ENCODE peak calls at places on chromosomes 16 and 17, in six cellular contexts. R, V, T, Y, H and M are unnamed samples.

GRCh38 chr16:49085689-49086088 is 195.9 kb downstream of the CBLN1 start:
- DNase-seq in H (no peak), T (no peak), R (no peak), V (no peak), Y (peak), M (peak)

GRCh38 chr16:73616186-73616585 is 568.3 kb upstream of the ZFHX3 start:
- DNase-seq in T (no peak), H (no peak), R (no peak), Y (peak), V (no peak), M (no peak)

GRCh38 chr16:83806036-83806435 is 1.7 kb upstream of the HSBP1 start:
- DNase-seq in V (no peak), H (no peak), Y (no peak), T (no peak), R (no peak), M (no peak)

GRCh38 chr17:43020030-43020621 is 2.1 kb downstream of the VAT1 start:
- DNase-seq in H (no peak), V (no peak), T (no peak), R (no peak), Y (peak), M (no peak)

GRCh38 chr17:69594641-69595040 is 180.1 kb downstream of the MAP2K6 start:
- DNase-seq in T (no peak), Y (no peak), H (no peak), V (no peak), R (no peak), M (no peak)

GRCh38 chr17:17164676-17165075 is 41.5 kb downstream of the PLD6 start:
- DNase-seq in R (no peak), V (no peak), H (no peak), Y (no peak), T (no peak), M (no peak)

GRCh38 chr17:55830210-55830609 is 79.4 kb downstream of the PCTP start:
- DNase-seq in H (no peak), R (no peak), Y (no peak), V (no peak), T (no peak), M (no peak)

GRCh38 chr16:24013733-24014645 is 178.2 kb downstream of the PRKCB start:
- DNase-seq in T (no peak), V (no peak), Y (no peak), R (no peak), H (no peak), M (no peak)

GRCh38 chr17:2179615-2180295 is 123.8 kb downstream of the SMG6 start:
- DNase-seq in Y (peak), T (peak), R (peak), V (peak), H (no peak), M (peak)

GRCh38 chr17:42002792-42003301 is 14.4 kb downstream of the DNAJC7 start:
- DNase-seq in T (no peak), H (no peak), R (no peak), V (no peak), Y (no peak), M (no peak)

GRCh38 chr17:82848022-82848592 is 8.3 kb upstream of the ZNF750 start:
- DNase-seq in Y (peak), T (peak), R (peak), V (no peak), H (no peak), M (peak)

GRCh38 chr17:57328109-57328882 is 72.0 kb downstream of the MSI2 start:
- DNase-seq in R (no peak), T (peak), H (no peak), V (no peak), Y (no peak), M (no peak)

GRCh38 chr16:4690946-4691665 is 2.3 kb upstream of the NUDT16L1 start:
- DNase-seq in R (peak), V (no peak), H (no peak), T (no peak), Y (no peak), M (no peak)

GRCh38 chr17:78658281-78658785 is 81.1 kb upstream of the DNAH17 start:
- DNase-seq in V (no peak), H (no peak), T (peak), Y (peak), R (peak), M (peak)

GRCh38 chr17:70168979-70169706 is at the start of gene KCNJ2:
- DNase-seq in T (no peak), H (peak), V (peak), Y (peak), R (peak), M (peak)

GRCh38 chr16:85168732-85169256 is 56.5 kb upstream of the CIBAR2 start:
- DNase-seq in V (no peak), Y (peak), H (no peak), R (peak), T (no peak), M (peak)

DNA sequence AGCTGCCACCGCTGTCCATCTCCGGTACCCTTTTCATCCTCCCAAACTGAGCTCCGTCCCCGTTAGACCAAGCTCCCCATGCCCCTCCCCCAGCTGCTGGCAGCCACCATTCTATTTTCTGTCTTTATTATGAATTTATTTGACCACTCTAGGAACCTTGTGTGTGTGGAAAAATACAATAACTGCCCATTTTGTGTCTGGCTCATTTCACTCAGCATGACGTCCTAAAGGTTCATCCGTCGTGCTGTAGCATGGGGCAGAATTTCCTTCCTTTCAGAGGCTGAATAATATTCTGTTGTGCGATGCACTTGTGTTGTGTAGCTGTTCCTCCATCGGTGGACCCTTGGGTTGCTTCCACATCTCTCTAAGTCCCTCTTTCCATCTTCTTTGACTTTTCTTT is 263.1 kb downstream of the SEC14L1 start:
- DNase-seq in Y (no peak), V (no peak), R (no peak), H (no peak), T (no peak), M (no peak)
- H3K4me3 ChIP-seq in Y (no peak), V (no peak), R (no peak), H (peak), T (no peak), M (no peak)

GRCh38 chr16:17155936-17156335 is 314.8 kb downstream of the XYLT1 start:
- DNase-seq in R (no peak), V (no peak), Y (no peak), T (no peak), H (no peak), M (no peak)

GRCh38 chr16:17160285-17160854 is 310.4 kb downstream of the XYLT1 start:
- DNase-seq in T (peak), H (no peak), R (no peak), V (no peak), Y (no peak), M (no peak)

GRCh38 chr16:17161034-17161433 is 309.7 kb downstream of the XYLT1 start:
- DNase-seq in T (no peak), H (no peak), Y (no peak), V (no peak), R (no peak), M (no peak)

GRCh38 chr16:17162560-17162959 is 308.2 kb downstream of the XYLT1 start:
- DNase-seq in H (no peak), V (no peak), Y (peak), T (no peak), R (no peak), M (no peak)

GRCh38 chr16:17159616-17160015 is 311.1 kb downstream of the XYLT1 start:
- DNase-seq in T (no peak), Y (no peak), H (no peak), V (no peak), R (no peak), M (no peak)
- H3K4me3 ChIP-seq in T (no peak), Y (no peak), H (no peak), V (no peak), R (no peak), M (no peak)

GRCh38 chr16:89952551-89952950 is 4.0 kb downstream of the DEF8 start:
- DNase-seq in Y (no peak), R (no peak), H (no peak), V (no peak), T (no peak), M (no peak)

GRCh38 chr16:89952049-89952448 is 3.5 kb downstream of the DEF8 start:
- DNase-seq in H (no peak), V (no peak), Y (no peak), R (no peak), T (no peak), M (no peak)

GRCh38 chr16:89949121-89949742 is 677 bp downstream of the DEF8 start:
- DNase-seq in V (no peak), H (no peak), T (no peak), R (no peak), Y (no peak), M (no peak)

GRCh38 chr16:89951509-89951908 is 3.0 kb downstream of the DEF8 start:
- DNase-seq in Y (no peak), V (no peak), T (no peak), R (no peak), H (no peak), M (no peak)

DNA sequence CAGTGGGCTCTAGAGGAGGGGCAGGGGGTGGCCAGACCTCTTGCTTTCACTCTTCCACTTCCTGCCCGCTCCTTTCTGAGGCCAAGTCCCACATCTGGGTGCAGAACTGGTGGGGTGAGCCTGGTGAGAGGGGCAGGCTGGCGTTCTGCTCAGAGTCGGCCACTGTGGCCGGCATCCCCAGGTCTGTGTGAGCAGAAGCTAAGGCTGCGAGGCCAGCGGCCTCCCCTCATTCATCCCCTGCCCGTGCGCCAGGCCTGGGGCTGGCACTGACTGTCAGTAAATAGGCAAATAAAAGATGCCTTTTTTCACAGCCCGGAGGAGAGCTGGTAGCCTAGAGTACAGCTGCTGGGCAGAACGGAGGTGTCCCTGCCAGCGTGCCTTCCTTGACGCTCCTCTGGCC is 1.2 kb downstream of the DEF8 start:
- DNase-seq in T (no peak), H (no peak), V (no peak), R (no peak), Y (no peak), M (no peak)
- H3K4me3 ChIP-seq in T (peak), H (no peak), V (peak), R (no peak), Y (peak), M (no peak)

GRCh38 chr17:45785373-45786193 is 1.5 kb downstream of the CRHR1 start:
- DNase-seq in R (no peak), V (no peak), H (no peak), Y (no peak), T (no peak), M (peak)

GRCh38 chr17:45784293-45784582 is at the start of gene CRHR1:
- DNase-seq in R (no peak), T (no peak), V (no peak), H (no peak), Y (no peak), M (no peak)

GRCh38 chr17:45783593-45784292 is 377 bp upstream of the CRHR1 start:
- DNase-seq in T (no peak), V (peak), Y (no peak), H (no peak), R (no peak), M (peak)

GRCh38 chr17:45786349-45786748 is 2.2 kb downstream of the CRHR1 start:
- DNase-seq in Y (no peak), T (no peak), V (no peak), H (no peak), R (no peak), M (no peak)

DNA sequence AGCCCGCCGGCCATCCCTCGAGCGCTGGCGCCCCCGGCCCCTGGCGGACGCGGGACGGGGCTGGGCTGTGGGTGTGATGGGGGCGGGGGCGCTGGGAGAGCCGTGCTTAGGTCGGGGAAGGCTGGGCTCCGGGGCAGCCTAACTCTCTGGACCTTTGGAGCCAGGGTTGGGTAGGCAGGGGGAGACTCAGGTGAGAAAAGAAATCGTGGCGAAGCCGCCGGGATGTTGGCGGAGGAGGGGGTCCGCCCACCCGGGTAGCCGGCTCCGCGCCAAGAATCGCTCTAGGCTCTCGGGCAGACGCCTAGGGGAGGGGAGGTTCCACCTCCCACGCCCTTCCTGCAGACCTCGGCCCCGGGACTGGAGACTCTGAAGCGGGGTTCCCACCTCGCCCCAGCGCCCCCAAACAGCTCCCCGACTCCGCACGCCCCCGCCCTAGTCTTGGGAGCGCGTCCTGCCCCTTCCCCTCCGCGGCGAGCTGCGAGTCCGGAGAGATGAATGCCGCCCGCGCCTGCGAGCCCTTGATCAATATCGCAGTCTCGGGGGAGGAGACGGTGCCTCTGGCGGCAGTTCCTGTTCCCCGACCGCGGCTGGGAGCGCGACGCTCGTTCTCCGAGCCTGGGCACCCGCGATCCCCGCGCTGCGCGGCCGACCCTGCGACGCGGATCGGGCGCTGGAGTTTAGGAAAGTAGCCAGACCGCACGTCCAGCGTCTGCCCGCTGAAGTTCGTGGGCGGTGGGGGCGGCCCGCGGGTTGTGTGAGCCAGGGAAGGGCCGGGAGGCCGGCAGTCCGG is 658 bp downstream of the CRHR1 start:
- DNase-seq in H (no peak), R (no peak), T (no peak), Y (no peak), V (peak), M (peak)
- H3K4me3 ChIP-seq in H (no peak), R (peak), T (peak), Y (no peak), V (peak), M (peak)

GRCh38 chr17:6913608-6914443 is 82.0 kb upstream of the ALOX12 start:
- DNase-seq in T (peak), H (peak), V (peak), Y (peak), R (peak), M (peak)
- H3K4me3 ChIP-seq in T (no peak), H (no peak), V (no peak), Y (peak), R (no peak), M (no peak)

DNA sequence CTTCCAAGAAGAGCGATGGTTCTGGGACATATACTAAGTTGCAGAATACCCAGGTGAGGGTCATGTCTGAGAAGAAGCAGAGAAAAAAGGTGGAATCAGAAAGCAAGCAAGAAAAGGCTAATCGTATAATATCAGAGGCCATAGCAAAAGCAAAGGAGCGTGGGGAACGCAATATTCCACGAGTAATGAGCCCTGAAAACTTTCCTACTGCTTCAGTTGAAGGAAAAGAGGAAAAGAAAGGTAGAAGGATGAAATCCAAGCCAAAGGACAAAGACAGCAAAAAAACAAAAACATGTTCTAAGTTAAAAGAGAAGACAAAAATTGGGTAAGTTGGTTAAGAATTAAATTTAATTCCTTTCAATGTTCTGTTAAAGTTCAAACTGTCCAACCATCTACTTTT is 154.7 kb downstream of the CHD9 start:
- DNase-seq in T (no peak), H (no peak), R (no peak), Y (no peak), V (no peak), M (no peak)
- H3K4me3 ChIP-seq in T (peak), H (no peak), R (peak), Y (peak), V (no peak), M (peak)